ENCODE peak calls at places on chromosomes 5 and 9, in six cellular contexts. V, D, E, F, C and R are unnamed samples. For H3K4me1, the result is how much of the 10 kb centered on the place peaks cover.

GRCh38 chr5:1568201-1568979 is 44.6 kb upstream of the LPCAT1 start:
- DNase-seq in V (no peak), D (peak), E (no peak), F (no peak), C (no peak), R (no peak)

GRCh38 chr9:133606722-133607053 is 2.5 kb downstream of the FAM163B start:
- DNase-seq in V (no peak), D (no peak), E (no peak), F (no peak), C (no peak), R (no peak)

GRCh38 chr5:1842026-1842819 is 40.5 kb downstream of the IRX4 start:
- DNase-seq in V (no peak), D (no peak), E (no peak), F (no peak), C (no peak), R (no peak)

GRCh38 chr5:10168254-10168653 is 81.4 kb downstream of the ATPSCKMT start:
- DNase-seq in V (no peak), D (no peak), E (no peak), F (no peak), C (no peak), R (no peak)

GRCh38 chr5:128197911-128198522 is 114.5 kb downstream of the SLC12A2 start:
- DNase-seq in V (no peak), D (no peak), E (no peak), F (no peak), C (no peak), R (no peak)

GRCh38 chr5:157471709-157472108 is 11.7 kb downstream of the NIPAL4 start:
- DNase-seq in V (no peak), D (no peak), E (peak), F (peak), C (no peak), R (no peak)

GRCh38 chr5:83911367-83911919 is 190.8 kb upstream of the HAPLN1 start:
- DNase-seq in V (no peak), D (no peak), E (no peak), F (no peak), C (no peak), R (no peak)

GRCh38 chr5:94389515-94389899 is 228.9 kb downstream of the KIAA0825 start:
- DNase-seq in V (no peak), D (no peak), E (no peak), F (no peak), C (no peak), R (no peak)

GRCh38 chr5:83509535-83509934 is 38.0 kb downstream of the VCAN start:
- DNase-seq in V (no peak), D (no peak), E (no peak), F (no peak), C (no peak), R (no peak)

GRCh38 chr9:117300686-117301085 is 114.2 kb downstream of the ASTN2 start:
- DNase-seq in V (no peak), D (no peak), E (no peak), F (no peak), C (no peak), R (no peak)

GRCh38 chr9:4365055-4365454 is 65.2 kb upstream of the GLIS3 start:
- DNase-seq in V (no peak), D (no peak), E (no peak), F (no peak), C (no peak), R (no peak)

GRCh38 chr5:111829701-111830100 is 72.7 kb upstream of the NREP start:
- DNase-seq in V (no peak), D (no peak), E (no peak), F (no peak), C (no peak), R (no peak)

GRCh38 chr9:77063645-77064285 is 44.3 kb downstream of the FOXB2 start:
- DNase-seq in V (no peak), D (no peak), E (no peak), F (peak), C (no peak), R (no peak)

GRCh38 chr5:173880306-173880985 is 7.7 kb upstream of the CPEB4 start:
- DNase-seq in V (no peak), D (no peak), E (no peak), F (no peak), C (no peak), R (no peak)

GRCh38 chr5:10595678-10596309 is 31.9 kb downstream of the ANKRD33B start:
- DNase-seq in V (no peak), D (peak), E (peak), F (peak), C (no peak), R (peak)

GRCh38 chr5:39505751-39506150 is 81.0 kb upstream of the DAB2 start:
- DNase-seq in V (no peak), D (no peak), E (no peak), F (no peak), C (no peak), R (no peak)

GRCh38 chr5:172002310-172002709 is 4.1 kb downstream of the FBXW11 start:
- DNase-seq in V (no peak), D (no peak), E (peak), F (peak), C (no peak), R (no peak)

GRCh38 chr5:33641722-33642505 is 201.1 kb downstream of the TARS1 start:
- DNase-seq in V (no peak), D (no peak), E (no peak), F (no peak), C (no peak), R (no peak)

GRCh38 chr9:109014267-109015025 is 1.1 kb upstream of the CTNNAL1 start:
- DNase-seq in V (peak), D (no peak), E (no peak), F (no peak), C (no peak), R (no peak)

GRCh38 chr9:114850871-114851270 is 45.0 kb upstream of the TNFSF15 start:
- DNase-seq in V (no peak), D (no peak), E (no peak), F (no peak), C (no peak), R (no peak)

GRCh38 chr9:105483618-105484017 is 35.8 kb downstream of the FSD1L start:
- DNase-seq in V (no peak), D (no peak), E (no peak), F (no peak), C (no peak), R (no peak)

GRCh38 chr5:93078082-93079038 is 502.7 kb downstream of the NR2F1-AS1 start:
- DNase-seq in V (no peak), D (peak), E (peak), F (peak), C (no peak), R (peak)

GRCh38 chr5:60668715-60669304 is 31.2 kb downstream of the DEPDC1B start:
- DNase-seq in V (no peak), D (no peak), E (peak), F (peak), C (no peak), R (no peak)

GRCh38 chr5:142110988-142111687 is 2.6 kb downstream of the NDFIP1 start:
- DNase-seq in V (no peak), D (no peak), E (no peak), F (no peak), C (no peak), R (no peak)

GRCh38 chr5:142109356-142110045 is 922 bp downstream of the NDFIP1 start:
- DNase-seq in V (no peak), D (peak), E (peak), F (no peak), C (no peak), R (no peak)

GRCh38 chr5:142107729-142108431 is 699 bp upstream of the NDFIP1 start:
- DNase-seq in V (no peak), D (no peak), E (no peak), F (no peak), C (no peak), R (no peak)

GRCh38 chr5:142110046-142110531 is 1.5 kb downstream of the NDFIP1 start:
- DNase-seq in V (no peak), D (peak), E (peak), F (no peak), C (no peak), R (peak)

DNA sequence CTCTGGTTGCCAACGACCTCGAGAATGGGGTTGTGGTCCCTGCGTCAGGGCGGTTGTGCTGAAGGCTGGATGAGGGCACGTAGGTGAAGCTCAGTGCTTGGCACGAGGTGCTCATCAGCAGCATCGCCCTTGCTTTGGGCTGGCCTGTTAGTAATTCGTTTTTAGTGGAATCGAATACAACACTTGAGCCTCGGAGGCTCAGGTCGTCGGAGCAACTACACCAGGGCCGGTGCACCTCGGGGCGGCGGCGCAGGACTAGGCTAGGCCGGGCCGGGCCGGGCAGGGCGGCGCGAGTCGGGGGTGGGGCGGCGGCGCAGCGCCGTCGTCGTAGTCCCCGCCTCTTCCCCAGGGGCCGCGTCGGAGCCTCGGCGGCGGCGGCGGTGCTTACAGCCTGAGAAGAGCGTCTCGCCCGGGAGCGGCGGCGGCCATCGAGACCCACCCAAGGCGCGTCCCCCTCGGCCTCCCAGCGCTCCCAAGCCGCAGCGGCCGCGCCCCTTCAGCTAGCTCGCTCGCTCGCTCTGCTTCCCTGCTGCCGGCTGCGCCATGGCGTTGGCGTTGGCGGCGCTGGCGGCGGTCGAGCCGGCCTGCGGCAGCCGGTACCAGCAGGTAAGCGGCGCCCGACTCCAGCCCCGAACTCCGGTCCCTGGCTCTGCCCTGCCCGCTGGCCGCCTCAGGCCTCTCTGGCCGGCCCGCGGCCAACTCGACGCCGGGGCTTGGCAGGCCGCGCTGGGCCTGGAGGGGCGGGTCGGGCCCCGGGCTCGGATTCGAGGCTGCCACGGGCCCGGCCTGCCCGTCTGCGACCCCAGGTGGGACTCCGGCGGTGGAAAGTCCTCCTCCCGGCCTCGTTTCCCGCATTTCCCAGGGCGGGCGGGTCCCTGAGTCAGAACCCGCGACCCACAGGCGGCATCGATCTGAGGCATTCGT is at the start of gene NDFIP1:
- DNase-seq in V (peak), D (peak), E (peak), F (peak), C (peak), R (peak)
- TF ChIP-seq CTCF in V (no peak), D (no peak), E (no peak), F (no peak), C (no peak), R (peak)

GRCh38 chr5:148798786-148799185 is 27.6 kb upstream of the ADRB2 start:
- DNase-seq in V (no peak), D (no peak), E (no peak), F (no peak), C (no peak), R (no peak)

GRCh38 chr5:148799737-148800527 is 26.5 kb upstream of the ADRB2 start:
- DNase-seq in V (no peak), D (no peak), E (no peak), F (no peak), C (no peak), R (no peak)

GRCh38 chr5:148805323-148806290 is 20.8 kb upstream of the ADRB2 start:
- DNase-seq in V (no peak), D (peak), E (no peak), F (no peak), C (peak), R (no peak)

GRCh38 chr5:148806520-148806931 is 19.9 kb upstream of the ADRB2 start:
- DNase-seq in V (no peak), D (no peak), E (no peak), F (no peak), C (no peak), R (no peak)

GRCh38 chr5:148801682-148802276 is 24.6 kb upstream of the ADRB2 start:
- DNase-seq in V (no peak), D (no peak), E (no peak), F (no peak), C (no peak), R (no peak)
- H3K4me1 ChIP-seq in V (under half), D (under half), E (under half), F (under half), C (under half), R (under half)

GRCh38 chr5:176416123-176416924 is at the start of gene CLTB:
- DNase-seq in V (peak), D (peak), E (peak), F (peak), C (peak), R (peak)
- TF ChIP-seq CTCF in V (peak), D (peak), E (peak), F (peak), C (peak), R (peak)

DNA sequence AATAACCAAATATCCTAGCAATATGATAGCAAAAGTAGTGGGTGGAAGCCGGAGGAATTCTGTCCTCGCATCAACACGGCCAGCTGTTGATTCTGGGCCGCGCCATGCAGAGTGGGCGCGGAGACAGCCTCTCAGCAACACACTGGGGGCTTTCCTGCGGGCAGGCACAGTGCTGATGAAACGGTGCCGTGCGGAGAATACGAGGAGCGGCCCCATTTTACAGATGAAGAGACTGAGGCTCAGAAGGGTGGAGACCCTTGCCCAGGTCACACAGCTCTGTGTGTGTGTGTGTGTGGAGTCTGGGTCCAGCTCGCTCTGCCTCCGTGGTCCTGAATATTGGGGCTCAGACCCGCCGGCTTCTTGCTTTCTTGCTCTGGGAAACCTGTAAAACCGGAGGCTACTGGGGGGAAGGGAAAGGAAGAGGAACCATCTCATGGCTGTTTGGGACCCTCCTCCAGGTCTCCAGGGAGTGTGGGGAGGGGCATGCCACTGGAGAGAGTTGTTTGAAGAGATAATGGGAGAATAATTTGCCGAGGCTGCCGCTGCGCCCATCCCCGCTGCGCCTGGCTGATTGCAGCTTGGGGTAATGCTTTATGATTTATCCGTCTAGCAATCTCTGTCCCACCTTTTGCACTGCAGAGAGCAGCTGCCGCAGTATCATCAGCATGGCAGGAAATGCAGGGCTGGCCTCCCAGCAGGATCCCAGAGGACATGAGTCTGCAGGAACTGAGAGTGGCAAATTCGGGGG is 36.6 kb downstream of the NCS1 start:
- DNase-seq in V (no peak), D (no peak), E (no peak), F (no peak), C (no peak), R (no peak)
- H3K4me1 ChIP-seq in V (under half), D (under half), E (under half), F (under half), C (under half), R (under half)

DNA sequence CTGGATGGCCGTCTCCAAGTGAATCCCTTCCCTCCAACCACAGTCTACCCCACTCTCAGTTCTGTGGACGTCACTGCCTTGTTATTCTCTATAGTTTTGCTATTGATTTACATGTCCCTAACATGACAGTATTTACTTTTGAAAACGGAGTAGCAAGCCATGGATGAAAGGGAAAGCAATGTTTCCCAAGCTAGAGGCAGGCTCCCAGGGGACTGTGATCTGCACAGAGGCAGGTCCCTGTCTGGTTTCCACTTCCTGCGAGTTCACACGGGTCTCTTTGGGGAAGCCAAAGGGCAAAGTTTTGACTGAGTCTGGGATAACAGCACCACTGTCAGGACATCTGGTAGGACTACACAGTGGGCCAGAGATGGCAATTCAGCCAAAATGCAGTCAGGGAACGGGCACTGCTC is 12.7 kb downstream of the C9orf153 start:
- DNase-seq in V (no peak), D (peak), E (no peak), F (no peak), C (no peak), R (no peak)
- TF ChIP-seq CTCF in V (peak), D (no peak), E (no peak), F (no peak), C (no peak), R (no peak)

GRCh38 chr9:129864991-129865647 is 29.9 kb downstream of the USP20 start:
- DNase-seq in V (no peak), D (no peak), E (no peak), F (no peak), C (no peak), R (no peak)
- H3K4me1 ChIP-seq in V (under half), D (under half), E (under half), F (under half), C (under half), R (under half)

DNA sequence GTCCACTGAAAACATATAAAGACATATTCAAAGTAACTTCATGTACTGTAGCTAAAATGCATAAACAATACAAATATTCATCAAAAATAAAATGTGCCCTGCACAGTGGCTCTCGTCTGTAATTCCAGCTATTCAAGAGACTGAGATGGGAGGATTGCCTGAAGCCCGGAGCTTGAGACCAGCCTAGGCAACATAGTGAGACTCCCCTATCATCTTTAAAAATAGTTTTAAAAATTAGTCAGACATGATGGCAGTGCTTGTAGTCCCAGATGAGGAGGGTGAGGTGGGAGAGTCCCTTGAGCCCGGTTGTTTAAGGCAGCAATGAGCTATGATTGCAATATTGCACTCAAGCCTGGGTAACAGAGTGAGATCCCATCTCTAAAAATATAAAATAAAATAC is 534.1 kb downstream of the ANXA1 start:
- DNase-seq in V (no peak), D (no peak), E (no peak), F (no peak), C (no peak), R (no peak)
- TF ChIP-seq CTCF in V (no peak), D (no peak), E (no peak), F (no peak), C (no peak), R (no peak)

GRCh38 chr9:36594228-36594627 is 21.5 kb downstream of the MELK start:
- DNase-seq in V (no peak), D (no peak), E (no peak), F (no peak), C (no peak), R (no peak)
- H3K4me1 ChIP-seq in V (under half), D (under half), E (under half), F (under half), C (under half), R (under half)